ENCODE peak calls at places on chromosomes 2 and 18, in four cellular contexts. K is IMR-90, S is K562, U is keratinocyte. V is an unnamed sample.

GRCh38 chr2:232543928-232544631 is 4.6 kb downstream of the CHRNG start:
- DNase-seq in K (no peak), S (no peak), U (no peak), V (no peak)

GRCh38 chr2:205650931-205651330 is 31.4 kb upstream of the NRP2 start:
- DNase-seq in K (no peak), S (no peak), U (no peak), V (no peak)

GRCh38 chr2:240622631-240623235 is 2.5 kb upstream of the GPR35 start:
- DNase-seq in K (no peak), S (no peak), U (no peak), V (no peak)

GRCh38 chr2:61910603-61911002 is 5.1 kb downstream of the COMMD1 start:
- DNase-seq in K (no peak), S (no peak), U (no peak), V (no peak)

GRCh38 chr2:169345507-169346120 is 16.7 kb downstream of the LRP2 start:
- DNase-seq in K (no peak), S (no peak), U (no peak), V (no peak)

GRCh38 chr18:1357724-1358123 is 453.1 kb downstream of the ADCYAP1 start:
- DNase-seq in K (no peak), S (no peak), U (no peak), V (no peak)

GRCh38 chr2:239589270-239589825 is 188.5 kb upstream of the HDAC4 start:
- DNase-seq in K (no peak), S (no peak), U (no peak), V (no peak)

GRCh38 chr18:23131693-23132319 is 3.5 kb upstream of the CABLES1 start:
- DNase-seq in K (peak; percentile 84), S (peak; percentile 85), U (peak; percentile 52), V (peak; percentile 81)

GRCh38 chr2:148096012-148096411 is 75.1 kb downstream of the MBD5 start:
- DNase-seq in K (peak; percentile 26), S (no peak), U (no peak), V (peak; percentile 33)

GRCh38 chr18:23183356-23184150 is 48.3 kb downstream of the CABLES1 start:
- DNase-seq in K (peak; percentile 95), S (no peak), U (no peak), V (no peak)

DNA sequence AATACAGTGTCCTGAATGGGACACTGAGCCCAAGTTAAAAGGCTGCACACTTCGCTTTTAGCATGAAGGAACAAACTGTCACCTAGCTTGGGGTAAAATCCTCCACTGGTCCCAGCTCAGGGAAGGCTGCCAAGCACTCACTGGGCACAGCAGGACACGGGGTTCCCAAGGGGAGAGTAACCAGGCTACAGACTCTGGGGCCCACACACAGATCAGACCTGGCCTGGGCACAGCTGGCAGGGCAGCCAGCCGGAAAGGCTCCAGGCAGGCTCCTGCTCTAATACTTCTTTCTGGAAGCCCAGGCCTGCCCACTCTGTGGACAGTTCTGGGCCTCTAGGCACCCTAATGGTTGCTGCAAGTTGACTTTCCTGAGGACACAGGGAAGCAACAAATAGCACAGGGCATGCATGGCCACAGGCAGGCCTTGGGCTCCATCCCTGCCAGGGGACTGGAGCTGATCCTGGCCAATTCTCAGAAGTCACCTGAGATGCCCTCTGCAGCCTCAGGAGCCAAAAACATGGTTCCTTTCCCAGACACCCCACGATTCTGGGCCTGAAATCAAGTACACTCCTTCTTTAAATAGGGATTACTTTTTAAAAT is 18.7 kb upstream of the SULT1C3 start:
- DNase-seq in K (no peak), S (no peak), U (no peak), V (no peak)
- H3K9me1 ChIP-seq in K (no peaks in the 10 kb centered on the region), S (no peaks in the 10 kb centered on the region), U (no peaks in the 10 kb centered on the region), V (no peaks in the 10 kb centered on the region)

GRCh38 chr2:23579674-23580073 is 194.7 kb downstream of the KLHL29 start:
- DNase-seq in K (no peak), S (no peak), U (no peak), V (no peak)
- H3K9me1 ChIP-seq in K (no peaks in the 10 kb centered on the region), S (no peaks in the 10 kb centered on the region), U (no peaks in the 10 kb centered on the region), V (no peaks in the 10 kb centered on the region)

DNA sequence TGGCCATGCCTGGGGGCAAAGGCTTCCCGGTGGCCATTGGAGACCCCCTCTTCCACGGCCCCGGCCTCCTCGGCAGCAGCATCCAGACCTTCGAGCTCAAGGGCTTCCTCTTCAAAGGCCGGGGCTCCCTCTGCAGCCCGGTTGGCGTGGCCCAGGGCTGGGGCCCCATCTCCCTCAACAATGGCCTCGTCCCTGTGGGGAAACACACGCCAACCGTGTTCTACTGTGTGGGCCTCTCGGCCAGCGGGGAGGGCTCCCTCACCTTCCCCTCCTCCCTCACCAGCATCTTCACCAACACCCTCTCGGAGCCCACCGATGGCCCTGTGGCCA is 2.7 kb downstream of the RTP5 start:
- DNase-seq in K (no peak), S (no peak), U (no peak), V (no peak)
- H3K9me1 ChIP-seq in K (no peaks in the 10 kb centered on the region), S (no peaks in the 10 kb centered on the region), U (no peaks in the 10 kb centered on the region), V (no peaks in the 10 kb centered on the region)

GRCh38 chr18:34543356-34543755 is 166.7 kb upstream of the DTNA start:
- DNase-seq in K (no peak), S (no peak), U (no peak), V (no peak)

GRCh38 chr18:34543940-34544339 is 166.2 kb upstream of the DTNA start:
- DNase-seq in K (no peak), S (no peak), U (no peak), V (no peak)

GRCh38 chr18:34542625-34543024 is 167.5 kb upstream of the DTNA start:
- DNase-seq in K (no peak), S (no peak), U (no peak), V (no peak)

GRCh38 chr18:34548120-34548972 is 161.8 kb upstream of the DTNA start:
- DNase-seq in K (no peak), S (no peak), U (no peak), V (no peak)

GRCh38 chr18:34544930-34545329 is 165.2 kb upstream of the DTNA start:
- DNase-seq in K (no peak), S (no peak), U (no peak), V (no peak)
- H3K9me1 ChIP-seq in K (no peaks in the 10 kb centered on the region), S (no peaks in the 10 kb centered on the region), U (no peaks in the 10 kb centered on the region), V (no peaks in the 10 kb centered on the region)

GRCh38 chr2:222423632-222424280 is 587 bp upstream of the SGPP2 start:
- DNase-seq in K (no peak), S (no peak), U (no peak), V (no peak)
- H3K9me1 ChIP-seq in K (no peaks in the 10 kb centered on the region), S (no peaks in the 10 kb centered on the region), U (no peaks in the 10 kb centered on the region), V (no peaks in the 10 kb centered on the region)

GRCh38 chr18:37247499-37248161 is 318.0 kb downstream of the CELF4 start:
- DNase-seq in K (no peak), S (no peak), U (no peak), V (no peak)

GRCh38 chr18:37249171-37249886 is 316.3 kb downstream of the CELF4 start:
- DNase-seq in K (no peak), S (no peak), U (no peak), V (no peak)

GRCh38 chr18:37248281-37248680 is 317.3 kb downstream of the CELF4 start:
- DNase-seq in K (no peak), S (no peak), U (no peak), V (no peak)

GRCh38 chr18:37244618-37245017 is 321.0 kb downstream of the CELF4 start:
- DNase-seq in K (no peak), S (no peak), U (no peak), V (no peak)

DNA sequence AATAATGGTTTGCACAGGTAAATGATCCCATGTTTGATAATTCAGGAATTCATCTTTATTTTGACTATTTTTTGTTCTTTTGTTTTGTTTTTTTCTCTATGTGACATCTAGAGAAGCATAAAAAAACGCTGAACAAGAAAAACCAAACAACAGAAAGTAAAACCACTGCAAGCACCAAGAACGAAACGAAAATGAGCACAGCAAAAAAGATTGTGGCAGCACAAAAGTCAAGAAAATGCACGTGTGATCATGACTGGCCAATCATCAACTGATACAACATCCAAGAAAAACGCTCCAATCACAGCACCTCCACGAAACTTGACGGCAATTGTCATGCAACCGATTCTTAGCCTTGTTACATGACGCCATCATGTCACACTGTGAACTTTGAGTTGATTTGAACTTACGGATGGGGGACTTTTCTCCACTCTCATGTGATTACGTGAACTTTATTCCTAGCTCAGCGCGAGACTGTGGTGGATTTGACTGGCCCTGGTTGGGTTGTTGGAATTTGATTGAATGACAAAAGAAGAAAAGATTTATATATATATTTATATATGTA is 318.7 kb downstream of the CELF4 start:
- DNase-seq in K (no peak), S (no peak), U (no peak), V (no peak)
- H3K9me1 ChIP-seq in K (no peaks in the 10 kb centered on the region), S (no peaks in the 10 kb centered on the region), U (no peaks in the 10 kb centered on the region), V (no peaks in the 10 kb centered on the region)

GRCh38 chr18:73038336-73038735 is 170.5 kb upstream of the NETO1 start:
- DNase-seq in K (no peak), S (no peak), U (no peak), V (no peak)
- H3K9me1 ChIP-seq in K (no peaks in the 10 kb centered on the region), S (no peaks in the 10 kb centered on the region), U (no peaks in the 10 kb centered on the region), V (no peaks in the 10 kb centered on the region)